ENCODE peak calls at places on chromosomes 1 and 21, in four cellular contexts. C is Panc1, S is psoas muscle, R is heart right ventricle. N is an unnamed sample. For H3K4me1, the result is how much of the 10 kb centered on the place peaks cover.

GRCh38 chr1:36699113-36699512 is 216.4 kb upstream of the CSF3R start:
- DNase-seq in S (no peak), R (no peak), C (no peak), N (no peak)

GRCh38 chr21:45014747-45015468 is 59.5 kb upstream of the ADARB1 start:
- DNase-seq in R (no peak), C (no peak), S (no peak), N (no peak)

GRCh38 chr1:155254714-155255242 is 505 bp downstream of the ENTREP3 start:
- DNase-seq in C (no peak), R (peak), S (peak), N (peak)

GRCh38 chr1:36273024-36273423 is 33.1 kb upstream of the SH3D21 start:
- DNase-seq in R (no peak), S (no peak), C (no peak), N (no peak)

GRCh38 chr1:206704239-206704638 is 19.5 kb downstream of the MAPKAPK2 start:
- DNase-seq in C (no peak), S (no peak), R (no peak), N (no peak)

GRCh38 chr1:113451710-113452109 is 61.4 kb downstream of the MAGI3 start:
- DNase-seq in S (no peak), C (no peak), R (no peak), N (no peak)

GRCh38 chr1:54866801-54867716 is 19.9 kb downstream of the DHCR24 start:
- DNase-seq in S (peak), R (no peak), C (no peak), N (peak)

GRCh38 chr1:212255705-212256307 is 29.4 kb upstream of the PPP2R5A start:
- DNase-seq in R (no peak), S (no peak), C (no peak), N (no peak)

GRCh38 chr21:34836103-34836932 is 167.5 kb downstream of the CLIC6 start:
- DNase-seq in R (no peak), C (peak), S (peak), N (peak)

GRCh38 chr21:46551636-46552241 is 53.1 kb downstream of the S100B start:
- DNase-seq in S (peak), R (no peak), C (no peak), N (peak)

GRCh38 chr1:147534386-147534785 is 6.9 kb upstream of the BCL9 start:
- DNase-seq in R (no peak), C (no peak), S (no peak), N (no peak)

GRCh38 chr1:15968172-15968571 is 7.7 kb downstream of the ZBTB17 start:
- DNase-seq in C (no peak), S (no peak), R (no peak), N (no peak)

GRCh38 chr1:22710688-22711024 is at the start of gene EPHB2:
- DNase-seq in S (no peak), C (no peak), R (peak), N (no peak)

GRCh38 chr1:26994020-26994745 is 691 bp downstream of the TRNP1 start:
- DNase-seq in C (no peak), S (no peak), R (peak), N (no peak)

GRCh38 chr1:45685308-45686080 is 839 bp downstream of the GPBP1L1 start:
- DNase-seq in C (no peak), S (no peak), R (no peak), N (no peak)

GRCh38 chr1:28602536-28603439 is 10.7 kb downstream of the RAB42 start:
- DNase-seq in S (no peak), R (no peak), C (peak), N (peak)

GRCh38 chr1:178768423-178768822 is 43.4 kb downstream of the RALGPS2 start:
- DNase-seq in C (peak), R (no peak), S (no peak), N (no peak)

GRCh38 chr1:82517586-82517985 is 716.9 kb downstream of the ADGRL2 start:
- DNase-seq in R (peak), S (no peak), C (no peak), N (peak)

GRCh38 chr1:36843027-36843426 is 191.3 kb downstream of the GRIK3 start:
- DNase-seq in C (no peak), S (peak), R (no peak), N (no peak)

GRCh38 chr1:48480504-48480903 is 8.5 kb upstream of the SPATA6 start:
- DNase-seq in R (no peak), S (no peak), C (no peak), N (no peak)

GRCh38 chr1:11825131-11825530 is 19.1 kb downstream of the CLCN6 start:
- DNase-seq in S (no peak), R (no peak), C (no peak), N (no peak)

GRCh38 chr1:207321790-207322530 is 482 bp downstream of the CD55 start:
- DNase-seq in R (no peak), S (no peak), C (no peak), N (no peak)

GRCh38 chr1:10867914-10868598 is 71.6 kb upstream of the CASZ1 start:
- DNase-seq in C (no peak), S (peak), R (no peak), N (no peak)

GRCh38 chr1:9040659-9041030 is 14.4 kb upstream of the SLC2A7 start:
- DNase-seq in S (no peak), R (no peak), C (no peak), N (no peak)

GRCh38 chr1:232127190-232127589 is 500.6 kb downstream of the DISC1 start:
- DNase-seq in R (no peak), S (no peak), C (no peak), N (no peak)

GRCh38 chr1:211548321-211549091 is 30.5 kb downstream of the SLC30A1 start:
- DNase-seq in S (no peak), C (no peak), R (no peak), N (no peak)

GRCh38 chr1:15680614-15681345 is 3.3 kb upstream of the PLEKHM2 start:
- DNase-seq in C (peak), R (no peak), S (peak), N (no peak)

GRCh38 chr1:220298470-220298869 is 26.2 kb upstream of the RAB3GAP2 start:
- DNase-seq in R (no peak), S (no peak), C (no peak), N (no peak)

GRCh38 chr1:17216078-17216477 is 11.2 kb downstream of the PADI1 start:
- DNase-seq in S (no peak), C (no peak), R (no peak), N (no peak)

GRCh38 chr1:17212487-17213121 is 7.7 kb downstream of the PADI1 start:
- DNase-seq in C (no peak), R (peak), S (peak), N (peak)

GRCh38 chr1:17215545-17215890 is 10.6 kb downstream of the PADI1 start:
- DNase-seq in R (no peak), S (no peak), C (no peak), N (no peak)

GRCh38 chr1:17213433-17214148 is 8.7 kb downstream of the PADI1 start:
- DNase-seq in S (peak), C (no peak), R (no peak), N (no peak)

DNA sequence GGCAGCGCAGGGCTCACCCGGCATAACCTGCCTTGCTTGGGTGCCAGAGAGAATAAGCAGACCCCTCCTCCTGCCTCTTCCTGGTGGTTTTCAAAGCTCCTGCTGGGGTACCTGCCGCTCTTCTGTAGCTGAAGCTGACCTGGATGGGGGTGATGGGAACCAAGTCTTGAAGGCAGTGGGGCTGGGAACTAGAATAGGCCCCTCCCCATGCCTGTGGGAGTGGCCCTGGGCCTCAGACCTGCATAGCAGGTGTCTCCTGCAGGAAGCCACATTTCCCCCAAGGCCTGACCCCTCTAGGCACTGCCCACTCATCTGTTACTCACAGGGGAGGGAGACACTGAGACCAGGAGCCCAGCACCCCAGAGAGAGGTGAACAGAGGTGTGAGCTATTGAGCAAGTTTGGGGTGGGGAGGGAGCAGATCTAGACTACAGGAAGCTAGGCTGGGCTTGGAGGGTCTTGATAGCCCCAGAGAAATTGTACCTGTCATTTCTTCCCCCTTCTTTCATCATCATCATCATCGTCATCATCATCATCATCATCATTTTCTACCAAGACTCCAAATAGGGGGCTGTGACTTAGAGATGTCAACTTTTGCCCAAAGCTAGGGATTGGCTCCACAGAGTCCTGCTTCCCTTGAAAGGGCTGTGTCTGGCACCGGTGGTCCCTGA is 10.1 kb downstream of the PADI1 start:
- DNase-seq in C (no peak), R (no peak), S (no peak), N (no peak)
- H3K27ac ChIP-seq in C (peak), R (no peak), S (no peak), N (no peak)

DNA sequence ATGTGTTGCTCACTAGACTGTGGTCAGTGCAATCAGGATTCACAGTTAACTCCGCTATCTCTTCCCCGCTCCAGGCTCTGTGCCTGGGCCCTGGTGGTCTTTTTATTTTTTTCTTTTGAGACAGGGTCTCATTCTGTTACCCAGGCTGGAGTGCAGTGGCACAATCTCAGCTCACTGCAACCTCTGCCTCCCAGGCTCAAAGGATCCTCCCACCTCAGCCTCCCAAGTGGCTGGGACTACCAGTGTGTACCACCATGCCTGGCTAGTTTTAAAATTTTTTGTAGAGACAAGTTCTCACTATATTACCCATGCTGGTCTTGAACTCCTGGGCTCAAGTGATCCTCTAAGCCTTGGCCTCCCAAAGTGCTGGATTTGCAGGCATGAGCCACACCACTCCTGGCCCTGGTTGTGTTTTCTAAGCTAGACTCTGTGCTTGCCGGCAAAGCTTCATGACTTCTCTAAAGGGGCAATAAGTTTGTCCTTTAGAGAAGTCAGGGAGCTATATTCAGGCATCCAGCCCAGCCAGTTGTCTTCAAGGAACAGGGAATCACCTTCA is 1.4 kb downstream of the RCSD1 start:
- DNase-seq in S (no peak), R (no peak), C (no peak), N (no peak)
- H3K4me1 ChIP-seq in S (half or more), R (half or more), C (under half), N (under half)

GRCh38 chr1:25765152-25765909 is 34.7 kb upstream of the SELENON start:
- DNase-seq in R (no peak), C (no peak), S (no peak), N (no peak)
- H3K27ac ChIP-seq in R (no peak), C (no peak), S (no peak), N (no peak)

DNA sequence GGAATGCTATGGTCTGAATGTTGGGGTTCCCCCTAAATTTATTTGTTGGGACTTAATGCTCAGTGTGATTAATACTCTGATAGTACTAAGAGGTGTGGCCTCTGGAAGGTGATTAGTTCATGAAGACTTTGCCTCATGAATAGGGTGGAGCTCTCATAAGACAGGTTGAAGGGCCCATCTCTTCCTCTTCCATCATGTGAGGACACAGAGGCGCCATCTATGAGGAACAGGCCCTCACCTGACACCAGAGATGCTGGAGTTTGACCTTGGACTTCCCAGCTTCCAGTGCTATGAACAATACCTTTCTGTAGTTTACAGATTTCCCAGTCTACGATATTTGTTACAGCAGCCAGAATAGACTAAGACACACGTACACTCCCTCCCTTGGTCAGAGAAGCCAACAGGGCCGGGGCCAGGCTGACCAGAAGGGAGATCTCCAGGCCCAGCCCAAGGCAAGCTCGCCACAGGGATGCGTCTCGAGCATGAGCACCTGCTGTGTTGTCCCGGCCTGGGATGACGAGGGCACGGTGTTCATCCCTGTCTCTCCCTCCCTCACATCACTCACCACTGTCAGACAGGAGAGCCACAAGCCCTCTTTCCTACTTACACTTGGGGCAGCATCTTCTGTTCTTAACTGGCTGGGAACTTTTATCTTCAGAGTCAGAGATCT is 4.7 kb upstream of the ABCG1 start:
- DNase-seq in C (no peak), R (no peak), S (no peak), N (no peak)
- H3K4me1 ChIP-seq in C (under half), R (under half), S (under half), N (under half)

GRCh38 chr1:17200246-17200645 is 4.7 kb upstream of the PADI1 start:
- DNase-seq in C (no peak), S (no peak), R (no peak), N (no peak)
- H3K27ac ChIP-seq in C (peak), S (no peak), R (no peak), N (no peak)

GRCh38 chr1:1431845-1432565 is 3.5 kb upstream of the VWA1 start:
- DNase-seq in C (no peak), R (peak), S (peak), N (peak)

GRCh38 chr1:1431006-1431844 is 4.3 kb upstream of the VWA1 start:
- DNase-seq in S (no peak), C (no peak), R (no peak), N (no peak)

GRCh38 chr1:1432951-1433803 is 2.3 kb upstream of the VWA1 start:
- DNase-seq in R (peak), S (peak), C (no peak), N (peak)

GRCh38 chr1:1433804-1434130 is 1.7 kb upstream of the VWA1 start:
- DNase-seq in R (no peak), C (no peak), S (no peak), N (peak)

GRCh38 chr1:1432566-1432950 is 2.9 kb upstream of the VWA1 start:
- DNase-seq in R (no peak), C (no peak), S (no peak), N (peak)
- H3K4me1 ChIP-seq in R (half or more), C (half or more), S (under half), N (half or more)

GRCh38 chr1:115874929-115875328 is 34.0 kb upstream of the NHLH2 start:
- DNase-seq in S (no peak), C (no peak), R (no peak), N (no peak)
- H3K27ac ChIP-seq in S (no peak), C (no peak), R (no peak), N (no peak)

DNA sequence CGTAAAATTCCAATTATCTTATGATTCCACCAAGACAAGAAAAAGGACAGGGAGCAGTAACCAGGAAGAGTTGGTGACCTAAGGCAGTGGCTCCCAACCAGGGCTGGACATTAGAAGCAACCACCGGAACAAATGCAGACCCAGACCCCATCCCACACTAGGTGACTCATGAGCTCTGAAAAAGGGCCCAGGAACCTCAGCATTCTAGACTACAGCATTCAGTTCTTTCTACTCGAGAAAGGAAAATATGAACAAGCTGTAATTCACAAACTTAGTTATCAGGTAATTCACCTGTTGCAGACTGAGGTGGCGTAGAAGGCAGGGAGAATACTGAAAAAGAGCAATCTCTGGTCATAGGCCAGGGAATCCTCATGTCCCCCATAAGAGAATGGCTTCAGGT is 138.4 kb upstream of the KRTAP19-8 start:
- DNase-seq in S (no peak), R (no peak), C (no peak), N (no peak)
- H3K4me1 ChIP-seq in S (under half), R (under half), C (under half), N (under half)

GRCh38 chr1:56098956-56099355 is 480.4 kb downstream of the PLPP3 start:
- DNase-seq in C (no peak), S (no peak), R (no peak), N (no peak)
- H3K27ac ChIP-seq in C (no peak), S (no peak), R (no peak), N (no peak)

N was measured in right lobe of liver.